ENCODE peak calls at places on chromosome 12, in eight cellular contexts. Q, U, Z, H, L, B, O and X are unnamed samples.

GRCh38 chr12:76018672-76019071 is 12.9 kb downstream of the PHLDA1 start:
- DNase-seq in Q (no peak), U (no peak), Z (no peak), H (no peak), L (no peak), B (no peak), O (no peak), X (no peak)

GRCh38 chr12:82708507-82708906 is 21.8 kb downstream of the TMTC2 start:
- DNase-seq in Q (no peak), U (no peak), Z (no peak), H (no peak), L (no peak), B (no peak), O (no peak), X (peak; percentile 43)

GRCh38 chr12:27013606-27014084 is 539 bp downstream of the TM7SF3 start:
- DNase-seq in Q (no peak), U (peak; percentile 14), Z (no peak), H (no peak), L (no peak), B (peak; percentile 20), O (peak; percentile 55), X (peak; percentile 40)

GRCh38 chr12:7303772-7304171 is at the start of gene ACSM4:
- DNase-seq in Q (no peak), U (no peak), Z (no peak), H (no peak), L (no peak), B (no peak), O (no peak), X (no peak)

GRCh38 chr12:48000878-48001321 is 3.4 kb downstream of the COL2A1 start:
- DNase-seq in Q (no peak), U (peak; percentile 32), Z (no peak), H (no peak), L (no peak), B (peak; percentile 82), O (peak; percentile 44), X (peak; percentile 81)

GRCh38 chr12:130139971-130140547 is 22.2 kb upstream of the FZD10 start:
- DNase-seq in Q (no peak), U (no peak), Z (no peak), H (no peak), L (no peak), B (no peak), O (no peak), X (no peak)

GRCh38 chr12:123061806-123062205 is 81.3 kb downstream of the ARL6IP4 start:
- DNase-seq in Q (no peak), U (no peak), Z (no peak), H (no peak), L (no peak), B (no peak), O (no peak), X (no peak)

GRCh38 chr12:87778065-87778464 is 251.1 kb downstream of the C12orf50 start:
- DNase-seq in Q (no peak), U (no peak), Z (no peak), H (no peak), L (no peak), B (no peak), O (no peak), X (no peak)

GRCh38 chr12:42873401-42873800 is 283.9 kb upstream of the PRICKLE1 start:
- DNase-seq in Q (no peak), U (no peak), Z (no peak), H (no peak), L (no peak), B (no peak), O (no peak), X (no peak)

GRCh38 chr12:131350943-131351318 is 360.0 kb upstream of the SFSWAP start:
- DNase-seq in Q (no peak), U (no peak), Z (no peak), H (no peak), L (no peak), B (no peak), O (no peak), X (no peak)

GRCh38 chr12:12684375-12685106 is 11.4 kb downstream of the GPR19 start:
- DNase-seq in Q (no peak), U (peak; percentile 97), Z (no peak), H (no peak), L (no peak), B (peak; percentile 40), O (peak; percentile 38), X (peak; percentile 81)